ENCODE peak calls at places on chromosomes 1 and 21, in four cellular contexts. C, P, D and I are unnamed samples.

GRCh38 chr1:17831619-17832018 is 76.5 kb downstream of the ACTL8 start:
- DNase-seq in C (peak; percentile 7), P (peak; percentile 72), D (no peak), I (no peak)

GRCh38 chr1:39158330-39159086 is 46.0 kb upstream of the MACF1 start:
- DNase-seq in P (peak; percentile 56), C (peak; percentile 85), D (peak; percentile 87), I (no peak)

GRCh38 chr1:57633055-57633454 is 209.2 kb upstream of the DAB1 start:
- DNase-seq in C (no peak), D (no peak), P (no peak), I (no peak)

GRCh38 chr21:38474124-38474523 is 24.2 kb downstream of the ERG start:
- DNase-seq in P (no peak), D (no peak), C (no peak), I (no peak)

GRCh38 chr1:39720094-39720999 is 18.3 kb upstream of the PPIE start:
- DNase-seq in P (peak; percentile 55), D (no peak), C (peak; percentile 56), I (no peak)

GRCh38 chr1:146019225-146020057 is 2.1 kb downstream of the HJV start:
- DNase-seq in C (no peak), P (peak; percentile 14), D (no peak), I (no peak)

GRCh38 chr1:155173478-155174333 is at the start of gene TRIM46:
- DNase-seq in C (peak; percentile 65), D (peak; percentile 42), P (peak; percentile 71), I (peak; percentile 60)

GRCh38 chr1:66787641-66788040 is 13.4 kb downstream of the INSL5 start:
- DNase-seq in C (no peak), D (no peak), P (no peak), I (no peak)

GRCh38 chr1:202213361-202214088 is 19.9 kb downstream of the LGR6 start:
- DNase-seq in P (peak; percentile 53), C (peak; percentile 59), D (no peak), I (no peak)

DNA sequence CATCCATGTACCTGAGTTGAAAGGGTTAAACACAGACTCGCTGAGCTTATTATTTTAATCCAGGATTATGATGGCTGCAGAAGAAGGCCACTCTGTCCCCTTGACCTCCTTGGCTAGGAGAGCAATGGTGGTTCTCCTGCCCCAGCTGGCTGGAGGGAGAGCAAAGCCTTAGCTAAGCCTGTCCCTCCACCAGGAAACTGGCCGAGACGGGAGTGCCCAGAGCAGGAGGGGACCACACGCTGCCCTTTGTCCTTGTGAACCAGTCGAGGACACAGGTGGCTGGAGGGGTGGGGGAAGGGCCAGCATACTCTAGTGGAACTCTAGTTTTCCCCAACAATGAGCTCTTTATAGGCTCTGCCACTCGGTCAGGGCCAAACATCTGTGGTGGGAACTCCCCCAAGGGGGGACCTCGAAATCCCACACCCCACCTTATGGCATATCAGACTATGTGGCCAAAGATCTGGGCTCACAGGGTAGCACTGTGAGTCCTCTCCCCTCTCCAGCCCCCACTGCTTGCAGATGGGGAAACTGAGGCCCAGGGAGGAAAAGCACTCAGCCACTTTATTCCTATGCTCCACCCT is 12.9 kb downstream of the KIAA1614 start:
- DNase-seq in D (no peak), C (no peak), P (no peak), I (no peak)
- TF ChIP-seq EP300 in D (no peak), C (no peak), P (no peak), I (no peak)

GRCh38 chr1:153534933-153535663 is 693 bp downstream of the S100A6 start:
- DNase-seq in P (no peak), C (peak; percentile 74), D (peak; percentile 72), I (peak; percentile 90)

GRCh38 chr1:153536618-153537375 is 1.0 kb upstream of the S100A6 start:
- DNase-seq in P (no peak), D (peak; percentile 84), C (peak; percentile 64), I (peak; percentile 72)

GRCh38 chr1:153537376-153537730 is 1.6 kb upstream of the S100A6 start:
- DNase-seq in P (no peak), C (no peak), D (no peak), I (peak; percentile 63)

GRCh38 chr1:153534226-153534932 is 1.4 kb downstream of the S100A6 start:
- DNase-seq in D (no peak), P (no peak), C (peak; percentile 51), I (peak; percentile 79)

GRCh38 chr1:153535664-153536585 is at the start of gene S100A6:
- DNase-seq in D (peak; percentile 92), C (peak; percentile 94), P (no peak), I (peak; percentile 97)
- TF ChIP-seq EP300 in D (no peak), C (no peak), P (no peak), I (no peak)

GRCh38 chr1:91603409-91603808 is 102.8 kb downstream of the CDC7 start:
- DNase-seq in P (no peak), D (no peak), C (no peak), I (no peak)
- TF ChIP-seq EP300 in P (no peak), D (no peak), C (no peak), I (no peak)

GRCh38 chr1:84479998-84480397 is 932 bp downstream of the RPF1 start:
- DNase-seq in C (no peak), D (no peak), P (peak; percentile 15), I (no peak)

GRCh38 chr1:84480658-84481057 is 1.6 kb downstream of the RPF1 start:
- DNase-seq in D (no peak), C (no peak), P (no peak), I (no peak)

GRCh38 chr1:84481317-84481716 is 2.3 kb downstream of the RPF1 start:
- DNase-seq in D (no peak), P (peak; percentile 67), C (no peak), I (no peak)

GRCh38 chr1:84476225-84476624 is 2.8 kb upstream of the RPF1 start:
- DNase-seq in C (no peak), D (no peak), P (no peak), I (no peak)

DNA sequence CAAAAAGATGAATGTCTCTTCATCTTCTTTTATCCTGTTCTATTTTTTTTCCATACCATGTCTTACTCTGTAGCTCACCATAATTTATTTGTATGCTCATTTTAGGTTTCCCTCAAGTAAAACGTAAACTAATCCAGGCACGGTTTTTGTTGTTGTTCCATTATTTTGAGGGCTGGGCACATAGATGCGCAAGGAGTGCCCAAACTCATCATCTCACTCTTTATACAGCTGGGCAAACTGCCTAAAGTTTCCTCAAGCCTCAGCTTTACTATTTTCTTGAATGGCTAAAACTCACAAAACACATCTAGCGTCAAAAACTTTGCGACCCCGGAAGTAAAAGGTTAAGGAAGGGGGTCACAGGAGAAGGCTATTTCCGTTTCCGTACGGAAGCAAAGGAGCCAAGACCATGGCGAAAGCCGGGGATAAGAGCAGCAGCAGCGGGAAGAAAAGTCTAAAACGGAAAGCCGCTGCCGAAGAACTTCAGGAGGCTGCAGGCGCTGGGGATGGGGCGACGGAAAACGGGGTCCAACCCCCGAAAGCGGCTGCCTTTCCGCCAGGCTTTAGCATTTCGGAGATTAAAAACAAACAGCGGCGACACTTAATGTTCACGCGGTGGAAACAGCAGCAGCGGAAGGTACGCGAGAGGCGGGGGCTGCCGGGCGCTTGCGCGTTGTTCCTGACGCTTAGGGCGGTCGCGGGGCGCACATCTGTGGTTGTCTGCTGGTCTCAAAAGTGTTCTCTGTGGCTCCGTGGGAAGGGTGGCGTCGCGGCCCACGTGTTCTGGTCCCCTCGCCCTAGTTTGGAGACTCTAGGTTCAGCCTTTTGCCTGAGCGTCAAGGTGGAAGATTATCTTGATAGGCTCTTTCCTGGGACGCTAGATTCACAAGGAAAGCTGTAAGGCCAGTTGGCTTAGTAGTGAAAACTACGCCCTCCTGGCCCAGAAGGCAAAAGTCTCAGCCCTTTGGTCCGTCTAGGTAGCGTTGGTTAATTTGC is at the start of gene RPF1:
- DNase-seq in P (peak; percentile 65), C (peak; percentile 80), D (peak; percentile 75), I (peak; percentile 79)
- TF ChIP-seq EP300 in P (no peak), C (no peak), D (no peak), I (no peak)

GRCh38 chr1:5667513-5668325 is 324.5 kb downstream of the NPHP4 start:
- DNase-seq in D (no peak), C (no peak), P (no peak), I (peak; percentile 52)
- TF ChIP-seq EP300 in D (no peak), C (no peak), P (no peak), I (no peak)